ENCODE peak calls at places on chromosomes 16 and 17, in nine cellular contexts. Y, W, P, F, T, X, I, G and Z are unnamed samples.

GRCh38 chr17:64063088-64063487 is 42.7 kb upstream of the ICAM2 start:
- DNase-seq in Y (no peak), W (no peak), P (no peak), F (no peak), T (no peak), X (no peak), I (no peak), G (no peak), Z (no peak)

GRCh38 chr17:62716834-62717588 is 89.5 kb downstream of the MRC2 start:
- DNase-seq in Y (no peak), W (no peak), P (no peak), F (no peak), T (no peak), X (no peak), I (no peak), G (no peak), Z (no peak)

GRCh38 chr16:87689956-87690465 is 75.8 kb downstream of the KLHDC4 start:
- DNase-seq in Y (no peak), W (no peak), P (no peak), F (no peak), T (no peak), X (no peak), I (no peak), G (no peak), Z (no peak)

GRCh38 chr16:59021751-59022150 is 287.6 kb upstream of the GOT2 start:
- DNase-seq in Y (no peak), W (no peak), P (peak; percentile 32), F (no peak), T (no peak), X (no peak), I (no peak), G (no peak), Z (no peak)

GRCh38 chr16:68665501-68665900 is 20.4 kb downstream of the CDH3 start:
- DNase-seq in Y (no peak), W (no peak), P (no peak), F (no peak), T (no peak), X (no peak), I (no peak), G (no peak), Z (no peak)

GRCh38 chr17:57898487-57899311 is 48.9 kb upstream of the MRPS23 start:
- DNase-seq in Y (no peak), W (peak; percentile 91), P (peak; percentile 49), F (peak; percentile 75), T (no peak), X (no peak), I (peak; percentile 94), G (no peak), Z (peak; percentile 93)

GRCh38 chr16:11497329-11497805 is 89.4 kb downstream of the LITAF start:
- DNase-seq in Y (peak; percentile 94), W (peak; percentile 96), P (peak; percentile 56), F (peak; percentile 92), T (no peak), X (peak; percentile 76), I (peak; percentile 66), G (peak; percentile 70), Z (peak; percentile 71)

GRCh38 chr16:1107731-1108130 is 11.7 kb upstream of the C1QTNF8 start:
- DNase-seq in Y (no peak), W (no peak), P (no peak), F (no peak), T (no peak), X (no peak), I (no peak), G (no peak), Z (no peak)

GRCh38 chr17:2051388-2052237 is 3.3 kb upstream of the HIC1 start:
- DNase-seq in Y (no peak), W (no peak), P (no peak), F (peak; percentile 36), T (peak; percentile 19), X (no peak), I (no peak), G (no peak), Z (no peak)

GRCh38 chr17:2054262-2054739 is 602 bp upstream of the HIC1 start:
- DNase-seq in Y (no peak), W (peak; percentile 44), P (peak; percentile 55), F (no peak), T (peak; percentile 45), X (peak; percentile 39), I (no peak), G (no peak), Z (peak; percentile 42)

GRCh38 chr17:2055494-2056220 is 754 bp downstream of the HIC1 start:
- DNase-seq in Y (no peak), W (peak; percentile 42), P (peak; percentile 55), F (peak; percentile 39), T (peak; percentile 45), X (no peak), I (no peak), G (no peak), Z (peak; percentile 70)

GRCh38 chr17:2054740-2055493 is at the start of gene HIC1:
- DNase-seq in Y (no peak), W (peak; percentile 78), P (peak; percentile 73), F (peak; percentile 81), T (peak; percentile 79), X (peak; percentile 67), I (peak; percentile 90), G (no peak), Z (peak; percentile 84)

DNA sequence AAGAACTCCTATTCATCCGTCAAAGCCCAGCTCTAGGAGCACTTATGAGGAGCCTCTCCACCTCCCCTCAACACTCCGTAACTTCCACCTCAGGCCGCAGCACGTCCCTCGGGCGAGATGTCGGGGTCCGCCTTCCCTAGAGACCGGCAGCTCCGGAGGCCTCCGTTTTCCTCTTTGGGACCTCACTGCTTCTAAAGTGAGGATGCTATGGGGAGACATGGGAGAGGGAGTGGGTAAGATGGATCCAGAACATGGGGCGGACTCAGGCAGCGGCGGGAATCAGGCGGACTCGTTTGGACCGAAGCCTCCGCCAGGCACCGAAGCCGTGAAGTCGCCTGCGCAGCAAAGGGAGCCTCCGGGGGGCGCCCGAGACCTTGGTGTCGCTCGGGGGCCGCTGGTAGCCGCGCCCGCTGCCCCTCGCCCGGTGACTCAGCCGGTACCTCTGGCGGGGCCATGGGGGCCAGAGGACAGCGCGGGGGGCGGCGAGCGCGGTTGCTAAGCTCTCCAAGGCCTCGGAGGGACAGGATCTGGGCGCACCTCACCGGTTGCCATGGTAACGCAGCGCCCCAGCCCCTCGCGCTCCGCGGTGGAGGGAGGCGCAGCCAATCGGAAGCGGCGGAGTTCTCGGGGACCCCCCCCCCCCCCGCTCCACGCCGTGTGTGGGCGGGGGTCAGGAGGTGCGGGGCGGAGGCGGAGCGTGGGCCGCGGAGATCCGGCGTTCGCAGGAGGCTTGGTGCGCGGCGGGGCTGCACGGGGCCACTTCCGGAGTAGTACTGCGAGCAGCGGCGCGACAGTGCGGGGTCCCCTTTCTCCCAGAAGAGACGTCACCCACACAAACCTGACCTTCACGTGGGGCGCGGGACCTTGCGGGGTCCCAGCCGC is 1.3 kb upstream of the HIC1 start:
- DNase-seq in Y (no peak), W (peak; percentile 75), P (peak; percentile 67), F (peak; percentile 83), T (peak; percentile 81), X (peak; percentile 74), I (peak; percentile 81), G (no peak), Z (peak; percentile 78)
- TF ChIP-seq CTCF in Y (no peak), W (peak; percentile 66), P (peak; percentile 69), F (peak; percentile 60), T (peak; percentile 61), X (peak; percentile 50), I (peak; percentile 65), G (peak; percentile 89), Z (peak; percentile 60)

GRCh38 chr17:866568-867087 is 84.5 kb downstream of the MRM3 start:
- DNase-seq in Y (no peak), W (no peak), P (no peak), F (no peak), T (no peak), X (no peak), I (no peak), G (no peak), Z (no peak)

GRCh38 chr17:869567-870530 is 87.7 kb downstream of the MRM3 start:
- DNase-seq in Y (no peak), W (peak; percentile 52), P (peak; percentile 76), F (peak; percentile 71), T (no peak), X (no peak), I (no peak), G (no peak), Z (peak; percentile 42)

GRCh38 chr17:871731-872517 is 89.8 kb downstream of the MRM3 start:
- DNase-seq in Y (no peak), W (no peak), P (no peak), F (no peak), T (no peak), X (no peak), I (no peak), G (no peak), Z (no peak)

GRCh38 chr17:867896-868489 is 85.8 kb downstream of the MRM3 start:
- DNase-seq in Y (no peak), W (no peak), P (peak; percentile 22), F (no peak), T (no peak), X (no peak), I (no peak), G (no peak), Z (no peak)

DNA sequence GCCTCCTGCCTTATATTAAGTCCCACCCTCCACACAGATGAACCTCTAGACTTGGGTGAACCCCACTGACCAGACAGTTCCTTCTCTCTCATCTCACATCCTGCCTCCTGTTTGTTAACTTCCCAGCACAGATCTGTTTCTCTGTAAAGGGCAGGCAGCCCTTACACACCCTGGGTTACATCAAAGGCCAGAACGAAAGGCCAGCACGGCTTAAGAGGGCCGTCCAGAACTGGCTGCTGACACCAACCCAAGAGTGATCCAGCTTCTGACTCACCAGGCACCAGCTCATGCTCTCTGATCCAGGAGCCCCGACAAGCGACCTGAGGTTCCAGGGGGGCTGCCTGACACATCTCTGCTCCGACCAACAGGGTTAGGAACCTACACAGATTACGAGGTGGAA is 86.9 kb downstream of the MRM3 start:
- DNase-seq in Y (peak; percentile 47), W (peak; percentile 82), P (peak; percentile 68), F (peak; percentile 85), T (no peak), X (no peak), I (no peak), G (no peak), Z (no peak)
- H3K4me3 ChIP-seq in Y (peak overlapping the region; percentile 60), W (no peak overlapping the region), P (no peak overlapping the region), F (peak overlapping the region; percentile 45), T (no peak overlapping the region), X (no peak overlapping the region), I (no peak overlapping the region), G (no peak overlapping the region), Z (no peak overlapping the region)

GRCh38 chr16:80449332-80449731 is 91.5 kb upstream of the DYNLRB2 start:
- DNase-seq in Y (no peak), W (no peak), P (no peak), F (no peak), T (no peak), X (no peak), I (no peak), G (no peak), Z (no peak)

GRCh38 chr16:80459331-80459777 is 81.4 kb upstream of the DYNLRB2 start:
- DNase-seq in Y (no peak), W (peak; percentile 47), P (no peak), F (no peak), T (no peak), X (no peak), I (no peak), G (no peak), Z (peak; percentile 32)

GRCh38 chr16:80460004-80460403 is 80.8 kb upstream of the DYNLRB2 start:
- DNase-seq in Y (no peak), W (no peak), P (no peak), F (no peak), T (no peak), X (no peak), I (no peak), G (no peak), Z (no peak)

DNA sequence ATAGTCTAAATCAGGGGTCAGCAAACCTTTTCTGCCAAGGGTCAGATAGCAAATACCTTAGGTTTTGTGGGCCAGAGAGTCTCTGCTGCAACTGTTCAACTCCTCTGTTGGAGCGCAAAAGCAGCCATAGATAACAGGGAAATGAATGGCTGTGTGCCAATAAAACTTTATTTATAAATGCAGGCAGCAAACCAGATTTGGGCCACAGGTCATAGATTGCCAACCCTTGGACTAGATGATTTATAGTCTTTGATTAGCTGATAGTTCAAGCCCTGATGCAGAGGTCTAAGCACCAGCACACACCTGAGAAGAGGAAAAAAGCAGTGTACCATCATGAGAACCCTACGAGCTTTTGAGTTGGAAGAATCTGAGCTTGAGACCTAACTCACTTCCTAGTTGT is 86.0 kb upstream of the DYNLRB2 start:
- DNase-seq in Y (no peak), W (no peak), P (no peak), F (no peak), T (no peak), X (no peak), I (no peak), G (no peak), Z (no peak)
- H3K4me1 ChIP-seq in Y (no peaks in the 10 kb centered on the region), W (no peaks in the 10 kb centered on the region), P (no peaks in the 10 kb centered on the region), F (no peaks in the 10 kb centered on the region), T (no peaks in the 10 kb centered on the region), X (no peaks in the 10 kb centered on the region), I (peaks cover 4% of the 10 kb centered on the region), G (no peaks in the 10 kb centered on the region), Z (no peaks in the 10 kb centered on the region)

DNA sequence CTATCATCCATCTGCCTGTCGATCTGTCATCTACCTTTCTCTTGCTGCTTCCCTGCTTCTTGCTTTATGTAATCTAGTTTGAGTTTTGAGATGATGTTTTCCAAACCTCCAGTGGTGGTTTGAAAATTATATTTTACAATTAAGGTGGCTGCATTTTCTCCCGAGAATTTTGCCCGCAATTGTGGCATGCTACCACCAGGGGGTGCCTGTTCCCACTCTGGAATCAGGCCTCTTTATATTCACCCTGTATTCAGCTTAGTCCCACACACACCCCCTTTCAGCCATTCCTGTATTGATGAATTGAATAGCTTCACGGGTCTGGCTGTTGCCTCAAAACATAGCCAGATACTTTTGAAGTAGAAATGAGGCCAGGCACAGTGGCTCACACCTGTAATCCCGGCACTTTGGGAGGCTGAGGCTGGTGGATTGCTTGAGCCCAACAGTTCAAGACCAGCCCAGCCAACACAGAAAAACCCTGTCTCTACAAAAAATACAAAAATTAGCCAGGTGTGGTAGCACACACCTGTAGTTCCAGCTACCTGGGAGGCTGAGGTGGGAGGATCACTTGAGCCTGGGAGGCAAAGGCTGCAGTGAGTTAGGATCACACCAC is 3.2 kb downstream of the PRSS22 start:
- DNase-seq in Y (no peak), W (no peak), P (no peak), F (no peak), T (no peak), X (no peak), I (no peak), G (no peak), Z (no peak)
- TF ChIP-seq CTCF in Y (no peak), W (peak; percentile 24), P (peak; percentile 46), F (peak; percentile 16), T (no peak), X (peak; percentile 74), I (peak; percentile 61), G (peak; percentile 90), Z (peak; percentile 44)